ENCODE peak calls at places on chromosomes 11 and 22, in ten cellular contexts. One of them, this sample, is unnamed.

GRCh38 chr22:19942886-19943664 is 1.5 kb upstream of the TXNRD2 start:
- DNase-seq in HEK293T: no peak
- DNase-seq in activated CD8-positive, alpha-beta memory T cell treated with anti-CD3 and anti-CD28 coated beads, Interleukin-2, amount 10 ng/mL, durations not matched to agents 7 days and 5 days: no peak
- DNase-seq in A549: no peak
- DNase-seq in activated T-cell treated with anti-CD3 and anti-CD28 coated beads, Interleukin-2, amount 50 U/mL, for 24 hours: peak
- DNase-seq in EH: peak
- DNase-seq in upper lobe of right lung: peak
- DNase-seq in epithelial cell of esophagus: peak
- DNase-seq in D341Med: peak
- DNase-seq in tibial artery: no peak
- DNase-seq in this sample: no peak

GRCh38 chr11:61833478-61833877 is 5.4 kb downstream of the FADS2 start:
- DNase-seq in HEK293T: no peak
- DNase-seq in activated CD8-positive, alpha-beta memory T cell treated with anti-CD3 and anti-CD28 coated beads, Interleukin-2, amount 10 ng/mL, durations not matched to agents 7 days and 5 days: no peak
- DNase-seq in A549: no peak
- DNase-seq in activated T-cell treated with anti-CD3 and anti-CD28 coated beads, Interleukin-2, amount 50 U/mL, for 24 hours: no peak
- DNase-seq in EH: no peak
- DNase-seq in upper lobe of right lung: no peak
- DNase-seq in epithelial cell of esophagus: no peak
- DNase-seq in D341Med: no peak
- DNase-seq in tibial artery: no peak
- DNase-seq in this sample: no peak

GRCh38 chr11:130612291-130612802 is 163.9 kb downstream of the ADAMTS15 start:
- DNase-seq in HEK293T: no peak
- DNase-seq in activated CD8-positive, alpha-beta memory T cell treated with anti-CD3 and anti-CD28 coated beads, Interleukin-2, amount 10 ng/mL, durations not matched to agents 7 days and 5 days: no peak
- DNase-seq in A549: peak
- DNase-seq in activated T-cell treated with anti-CD3 and anti-CD28 coated beads, Interleukin-2, amount 50 U/mL, for 24 hours: no peak
- DNase-seq in EH: peak
- DNase-seq in upper lobe of right lung: no peak
- DNase-seq in epithelial cell of esophagus: peak
- DNase-seq in D341Med: no peak
- DNase-seq in tibial artery: no peak
- DNase-seq in this sample: no peak

GRCh38 chr11:115745545-115746265 is 241.5 kb upstream of the CADM1 start:
- DNase-seq in HEK293T: no peak
- DNase-seq in activated CD8-positive, alpha-beta memory T cell treated with anti-CD3 and anti-CD28 coated beads, Interleukin-2, amount 10 ng/mL, durations not matched to agents 7 days and 5 days: no peak
- DNase-seq in A549: no peak
- DNase-seq in activated T-cell treated with anti-CD3 and anti-CD28 coated beads, Interleukin-2, amount 50 U/mL, for 24 hours: no peak
- DNase-seq in EH: no peak
- DNase-seq in upper lobe of right lung: no peak
- DNase-seq in epithelial cell of esophagus: no peak
- DNase-seq in D341Med: no peak
- DNase-seq in tibial artery: peak
- DNase-seq in this sample: no peak

GRCh38 chr11:45921561-45922424 is 663 bp upstream of the LARGE2 start:
- DNase-seq in HEK293T: no peak
- DNase-seq in activated CD8-positive, alpha-beta memory T cell treated with anti-CD3 and anti-CD28 coated beads, Interleukin-2, amount 10 ng/mL, durations not matched to agents 7 days and 5 days: no peak
- DNase-seq in A549: no peak
- DNase-seq in activated T-cell treated with anti-CD3 and anti-CD28 coated beads, Interleukin-2, amount 50 U/mL, for 24 hours: peak
- DNase-seq in EH: no peak
- DNase-seq in upper lobe of right lung: peak
- DNase-seq in epithelial cell of esophagus: no peak
- DNase-seq in D341Med: no peak
- DNase-seq in tibial artery: no peak
- DNase-seq in this sample: no peak

GRCh38 chr11:95068549-95068948 is 1.8 kb downstream of the SRSF8 start:
- DNase-seq in HEK293T: peak
- DNase-seq in activated CD8-positive, alpha-beta memory T cell treated with anti-CD3 and anti-CD28 coated beads, Interleukin-2, amount 10 ng/mL, durations not matched to agents 7 days and 5 days: peak
- DNase-seq in A549: peak
- DNase-seq in activated T-cell treated with anti-CD3 and anti-CD28 coated beads, Interleukin-2, amount 50 U/mL, for 24 hours: peak
- DNase-seq in EH: peak
- DNase-seq in upper lobe of right lung: peak
- DNase-seq in epithelial cell of esophagus: peak
- DNase-seq in D341Med: peak
- DNase-seq in tibial artery: peak
- DNase-seq in this sample: peak

GRCh38 chr22:33272180-33272579 is 214.0 kb upstream of the SYN3 start:
- DNase-seq in HEK293T: no peak
- DNase-seq in activated CD8-positive, alpha-beta memory T cell treated with anti-CD3 and anti-CD28 coated beads, Interleukin-2, amount 10 ng/mL, durations not matched to agents 7 days and 5 days: no peak
- DNase-seq in A549: no peak
- DNase-seq in activated T-cell treated with anti-CD3 and anti-CD28 coated beads, Interleukin-2, amount 50 U/mL, for 24 hours: no peak
- DNase-seq in EH: no peak
- DNase-seq in upper lobe of right lung: no peak
- DNase-seq in epithelial cell of esophagus: no peak
- DNase-seq in D341Med: no peak
- DNase-seq in tibial artery: no peak
- DNase-seq in this sample: no peak

GRCh38 chr11:45974806-45975205 is 52.4 kb downstream of the LARGE2 start:
- DNase-seq in HEK293T: no peak
- DNase-seq in activated CD8-positive, alpha-beta memory T cell treated with anti-CD3 and anti-CD28 coated beads, Interleukin-2, amount 10 ng/mL, durations not matched to agents 7 days and 5 days: no peak
- DNase-seq in A549: no peak
- DNase-seq in activated T-cell treated with anti-CD3 and anti-CD28 coated beads, Interleukin-2, amount 50 U/mL, for 24 hours: no peak
- DNase-seq in EH: peak
- DNase-seq in upper lobe of right lung: no peak
- DNase-seq in epithelial cell of esophagus: no peak
- DNase-seq in D341Med: no peak
- DNase-seq in tibial artery: no peak
- DNase-seq in this sample: no peak

GRCh38 chr11:88537613-88538012 is 200.1 kb upstream of the CTSC start:
- DNase-seq in HEK293T: no peak
- DNase-seq in activated CD8-positive, alpha-beta memory T cell treated with anti-CD3 and anti-CD28 coated beads, Interleukin-2, amount 10 ng/mL, durations not matched to agents 7 days and 5 days: no peak
- DNase-seq in A549: no peak
- DNase-seq in activated T-cell treated with anti-CD3 and anti-CD28 coated beads, Interleukin-2, amount 50 U/mL, for 24 hours: no peak
- DNase-seq in EH: no peak
- DNase-seq in upper lobe of right lung: no peak
- DNase-seq in epithelial cell of esophagus: no peak
- DNase-seq in D341Med: no peak
- DNase-seq in tibial artery: no peak
- DNase-seq in this sample: no peak

GRCh38 chr22:33896801-33897620 is 23.3 kb downstream of the LARGE1 start:
- DNase-seq in HEK293T: peak
- DNase-seq in activated CD8-positive, alpha-beta memory T cell treated with anti-CD3 and anti-CD28 coated beads, Interleukin-2, amount 10 ng/mL, durations not matched to agents 7 days and 5 days: no peak
- DNase-seq in A549: no peak
- DNase-seq in activated T-cell treated with anti-CD3 and anti-CD28 coated beads, Interleukin-2, amount 50 U/mL, for 24 hours: no peak
- DNase-seq in EH: peak
- DNase-seq in upper lobe of right lung: no peak
- DNase-seq in epithelial cell of esophagus: no peak
- DNase-seq in D341Med: no peak
- DNase-seq in tibial artery: no peak
- DNase-seq in this sample: no peak

GRCh38 chr11:75240381-75241035 is at the start of gene TPBGL:
- DNase-seq in HEK293T: peak
- DNase-seq in activated CD8-positive, alpha-beta memory T cell treated with anti-CD3 and anti-CD28 coated beads, Interleukin-2, amount 10 ng/mL, durations not matched to agents 7 days and 5 days: peak
- DNase-seq in A549: no peak
- DNase-seq in activated T-cell treated with anti-CD3 and anti-CD28 coated beads, Interleukin-2, amount 50 U/mL, for 24 hours: no peak
- DNase-seq in EH: peak
- DNase-seq in upper lobe of right lung: peak
- DNase-seq in epithelial cell of esophagus: no peak
- DNase-seq in D341Med: peak
- DNase-seq in tibial artery: no peak
- DNase-seq in this sample: no peak

GRCh38 chr11:32892355-32893090 is at the start of gene QSER1:
- DNase-seq in HEK293T: peak
- DNase-seq in activated CD8-positive, alpha-beta memory T cell treated with anti-CD3 and anti-CD28 coated beads, Interleukin-2, amount 10 ng/mL, durations not matched to agents 7 days and 5 days: peak
- DNase-seq in A549: peak
- DNase-seq in activated T-cell treated with anti-CD3 and anti-CD28 coated beads, Interleukin-2, amount 50 U/mL, for 24 hours: peak
- DNase-seq in EH: peak
- DNase-seq in upper lobe of right lung: peak
- DNase-seq in epithelial cell of esophagus: peak
- DNase-seq in D341Med: peak
- DNase-seq in tibial artery: peak
- DNase-seq in this sample: peak

GRCh38 chr11:34978236-34979191 is 62.1 kb downstream of the PDHX start:
- DNase-seq in HEK293T: no peak
- DNase-seq in activated CD8-positive, alpha-beta memory T cell treated with anti-CD3 and anti-CD28 coated beads, Interleukin-2, amount 10 ng/mL, durations not matched to agents 7 days and 5 days: no peak
- DNase-seq in A549: no peak
- DNase-seq in activated T-cell treated with anti-CD3 and anti-CD28 coated beads, Interleukin-2, amount 50 U/mL, for 24 hours: no peak
- DNase-seq in EH: peak
- DNase-seq in upper lobe of right lung: no peak
- DNase-seq in epithelial cell of esophagus: no peak
- DNase-seq in D341Med: no peak
- DNase-seq in tibial artery: no peak
- DNase-seq in this sample: no peak

GRCh38 chr11:130512662-130513061 is 64.2 kb downstream of the ADAMTS15 start:
- DNase-seq in HEK293T: no peak
- DNase-seq in activated CD8-positive, alpha-beta memory T cell treated with anti-CD3 and anti-CD28 coated beads, Interleukin-2, amount 10 ng/mL, durations not matched to agents 7 days and 5 days: peak
- DNase-seq in A549: no peak
- DNase-seq in activated T-cell treated with anti-CD3 and anti-CD28 coated beads, Interleukin-2, amount 50 U/mL, for 24 hours: no peak
- DNase-seq in EH: no peak
- DNase-seq in upper lobe of right lung: no peak
- DNase-seq in epithelial cell of esophagus: no peak
- DNase-seq in D341Med: peak
- DNase-seq in tibial artery: no peak
- DNase-seq in this sample: no peak

GRCh38 chr22:45051419-45051818 is 41.6 kb upstream of the PHF21B start:
- DNase-seq in HEK293T: no peak
- DNase-seq in activated CD8-positive, alpha-beta memory T cell treated with anti-CD3 and anti-CD28 coated beads, Interleukin-2, amount 10 ng/mL, durations not matched to agents 7 days and 5 days: no peak
- DNase-seq in A549: no peak
- DNase-seq in activated T-cell treated with anti-CD3 and anti-CD28 coated beads, Interleukin-2, amount 50 U/mL, for 24 hours: no peak
- DNase-seq in EH: no peak
- DNase-seq in upper lobe of right lung: no peak
- DNase-seq in epithelial cell of esophagus: no peak
- DNase-seq in D341Med: no peak
- DNase-seq in tibial artery: no peak
- DNase-seq in this sample: no peak

GRCh38 chr11:64314146-64314804 is 3.1 kb downstream of the TRMT112 start:
- DNase-seq in HEK293T: no peak
- DNase-seq in activated CD8-positive, alpha-beta memory T cell treated with anti-CD3 and anti-CD28 coated beads, Interleukin-2, amount 10 ng/mL, durations not matched to agents 7 days and 5 days: peak
- DNase-seq in A549: no peak
- DNase-seq in activated T-cell treated with anti-CD3 and anti-CD28 coated beads, Interleukin-2, amount 50 U/mL, for 24 hours: no peak
- DNase-seq in EH: no peak
- DNase-seq in upper lobe of right lung: no peak
- DNase-seq in epithelial cell of esophagus: no peak
- DNase-seq in D341Med: no peak
- DNase-seq in tibial artery: no peak
- DNase-seq in this sample: no peak

GRCh38 chr11:133934599-133935550 is 21.9 kb downstream of the IGSF9B start:
- DNase-seq in HEK293T: no peak
- DNase-seq in activated CD8-positive, alpha-beta memory T cell treated with anti-CD3 and anti-CD28 coated beads, Interleukin-2, amount 10 ng/mL, durations not matched to agents 7 days and 5 days: no peak
- DNase-seq in A549: no peak
- DNase-seq in activated T-cell treated with anti-CD3 and anti-CD28 coated beads, Interleukin-2, amount 50 U/mL, for 24 hours: no peak
- DNase-seq in EH: peak
- DNase-seq in upper lobe of right lung: no peak
- DNase-seq in epithelial cell of esophagus: peak
- DNase-seq in D341Med: no peak
- DNase-seq in tibial artery: no peak
- DNase-seq in this sample: no peak